ENCODE peak calls at places on chromosome 15, in eight cellular contexts. X, N, U, P, I, B, Y and C are unnamed samples.
A peak's percentile ranks its signal among the peaks of the same experiment; 100 is the strongest.

GRCh38 chr15:70172124-70172523 is 74.4 kb upstream of the TLE3 start:
- DNase-seq in Y (no peak), N (no peak), B (no peak), X (no peak), I (no peak), U (no peak), P (no peak), C (no peak)

GRCh38 chr15:48617619-48618018 is 27.9 kb downstream of the FBN1 start:
- DNase-seq in U (peak; percentile 52), I (no peak), X (no peak), P (no peak), Y (no peak), B (no peak), N (no peak), C (no peak)

GRCh38 chr15:40444741-40445140 is 4.0 kb downstream of the BAHD1 start:
- DNase-seq in N (no peak), B (no peak), U (no peak), I (no peak), Y (no peak), X (no peak), P (no peak), C (no peak)

GRCh38 chr15:51379390-51379789 is 37.9 kb downstream of the GLDN start:
- DNase-seq in N (no peak), Y (no peak), I (no peak), B (no peak), P (no peak), U (no peak), X (no peak), C (no peak)

GRCh38 chr15:29883126-29883525 is 60.9 kb upstream of the TJP1 start:
- DNase-seq in P (no peak), N (no peak), I (no peak), X (no peak), U (no peak), B (no peak), Y (no peak), C (no peak)

GRCh38 chr15:97319316-97319715 is 641.2 kb upstream of the ARRDC4 start:
- DNase-seq in X (no peak), I (no peak), P (no peak), B (no peak), N (no peak), U (no peak), Y (no peak), C (no peak)

GRCh38 chr15:73732911-73733310 is 20.2 kb downstream of the INSYN1 start:
- DNase-seq in X (no peak), B (no peak), N (no peak), U (no peak), Y (no peak), P (no peak), I (no peak), C (no peak)

GRCh38 chr15:51869074-51869425 is 39.6 kb downstream of the TMOD3 start:
- DNase-seq in U (no peak), I (no peak), P (peak; percentile 36), Y (no peak), X (peak; percentile 95), B (no peak), N (no peak), C (peak; percentile 82)

GRCh38 chr15:29726553-29726952 is 95.7 kb downstream of the TJP1 start:
- DNase-seq in B (no peak), Y (no peak), N (no peak), X (no peak), U (no peak), P (no peak), I (no peak), C (no peak)

GRCh38 chr15:93052090-93052892 is 36.7 kb downstream of the RGMA start:
- DNase-seq in Y (no peak), N (no peak), B (no peak), X (peak; percentile 48), I (no peak), U (no peak), P (no peak), C (peak; percentile 21)

DNA sequence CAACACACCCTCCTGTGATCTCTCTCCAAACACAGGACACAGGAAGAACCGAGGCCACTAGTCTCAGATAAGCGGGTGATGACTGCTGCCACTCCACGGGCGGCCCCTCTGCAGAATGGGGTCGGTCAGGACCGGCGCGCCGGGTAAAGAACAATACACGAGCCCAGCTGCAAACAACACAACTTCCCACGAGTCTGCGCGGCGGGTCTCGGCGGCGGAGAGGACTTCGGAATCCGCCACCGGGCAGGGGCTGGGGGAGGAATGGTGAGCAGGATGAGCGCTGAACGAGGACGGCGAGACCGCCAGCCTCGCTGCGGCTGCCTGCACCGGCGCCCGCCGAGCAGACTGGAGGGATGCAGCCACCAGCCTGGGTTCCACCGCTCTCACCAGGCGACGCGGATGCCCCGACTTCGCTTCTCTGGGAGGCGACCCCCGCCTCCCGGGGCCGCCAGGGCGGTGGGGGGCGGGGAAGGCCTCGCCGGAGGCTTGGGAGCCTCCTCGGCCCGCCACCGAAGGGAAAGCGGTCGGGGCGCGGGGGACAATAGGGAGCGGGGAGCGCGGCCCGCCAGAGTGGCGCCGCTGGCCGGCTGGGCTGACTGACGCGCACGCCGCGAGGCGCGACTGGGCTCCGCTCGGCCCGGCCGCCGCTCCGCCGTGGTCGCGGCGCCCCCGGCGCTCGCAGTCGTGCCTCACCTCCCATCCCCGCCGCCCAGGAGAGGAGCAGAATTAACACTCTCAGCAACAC is 548 bp downstream of the ADAM10 start:
- DNase-seq in N (no peak), X (peak; percentile 52), I (no peak), P (peak; percentile 39), Y (no peak), U (peak; percentile 48), B (peak; percentile 37), C (peak; percentile 75)
- TF ChIP-seq POLR2A in N (peak; percentile 13), X (no peak), I (no peak), P (peak; percentile 30), Y (no peak), U (peak; percentile 11), B (no peak), C (no peak)

GRCh38 chr15:34101366-34102174 is at the start of the genes EMC7 and PGBD4:
- DNase-seq in X (peak; percentile 100), N (peak; percentile 97), I (peak; percentile 98), P (peak; percentile 98), B (peak; percentile 71), U (peak; percentile 98), Y (peak; percentile 89), C (peak; percentile 99)

GRCh38 chr15:34099914-34100313 is 1.7 kb downstream of the EMC7 start:
- DNase-seq in B (no peak), N (no peak), U (no peak), Y (no peak), I (no peak), X (no peak), P (no peak), C (no peak)

GRCh38 chr15:34107315-34107714 is 5.4 kb downstream of the PGBD4 start:
- DNase-seq in U (no peak), X (no peak), P (no peak), Y (no peak), I (no peak), N (no peak), B (no peak), C (no peak)

GRCh38 chr15:34106423-34106822 is 4.5 kb downstream of the PGBD4 start:
- DNase-seq in U (no peak), X (no peak), B (no peak), Y (no peak), N (no peak), I (no peak), P (no peak), C (no peak)

DNA sequence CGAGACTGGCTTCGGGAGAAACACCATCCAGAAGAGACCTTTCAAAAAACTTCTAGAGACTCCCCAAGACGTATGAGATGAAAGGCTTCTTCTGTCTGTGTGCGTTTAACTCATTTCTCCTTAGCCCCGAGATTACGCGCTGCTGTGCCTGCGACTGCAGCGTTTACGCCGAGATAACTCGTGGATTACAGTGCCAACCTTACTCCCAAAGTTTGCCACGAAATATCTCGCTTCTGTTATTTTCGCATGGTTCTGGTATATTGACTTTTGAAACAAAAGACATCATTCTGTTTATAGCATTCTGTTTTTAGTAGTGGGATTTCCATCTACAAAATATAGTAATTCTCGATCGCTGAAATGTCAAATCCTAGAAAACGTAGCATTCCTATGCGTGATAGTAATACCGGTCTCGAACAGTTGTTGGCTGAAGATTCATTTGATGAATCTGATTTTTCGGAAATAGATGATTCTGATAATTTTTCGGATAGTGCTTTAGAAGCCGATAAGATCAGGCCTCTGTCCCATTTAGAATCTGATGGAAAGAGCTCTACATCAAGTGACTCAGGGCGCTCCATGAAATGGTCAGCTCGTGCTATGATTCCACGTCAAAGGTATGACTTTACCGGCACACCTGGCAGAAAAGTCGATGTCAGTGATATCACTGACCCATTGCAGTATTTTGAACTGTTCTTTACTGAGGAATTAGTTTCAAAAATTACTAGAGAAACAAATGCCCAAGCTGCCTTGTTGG is 467 bp downstream of the PGBD4 start:
- DNase-seq in N (no peak), P (no peak), I (no peak), U (no peak), B (no peak), Y (no peak), X (no peak), C (no peak)
- TF ChIP-seq POLR2A in N (no peak), P (no peak), I (no peak), U (no peak), B (no peak), Y (no peak), X (no peak), C (peak; percentile 40)

DNA sequence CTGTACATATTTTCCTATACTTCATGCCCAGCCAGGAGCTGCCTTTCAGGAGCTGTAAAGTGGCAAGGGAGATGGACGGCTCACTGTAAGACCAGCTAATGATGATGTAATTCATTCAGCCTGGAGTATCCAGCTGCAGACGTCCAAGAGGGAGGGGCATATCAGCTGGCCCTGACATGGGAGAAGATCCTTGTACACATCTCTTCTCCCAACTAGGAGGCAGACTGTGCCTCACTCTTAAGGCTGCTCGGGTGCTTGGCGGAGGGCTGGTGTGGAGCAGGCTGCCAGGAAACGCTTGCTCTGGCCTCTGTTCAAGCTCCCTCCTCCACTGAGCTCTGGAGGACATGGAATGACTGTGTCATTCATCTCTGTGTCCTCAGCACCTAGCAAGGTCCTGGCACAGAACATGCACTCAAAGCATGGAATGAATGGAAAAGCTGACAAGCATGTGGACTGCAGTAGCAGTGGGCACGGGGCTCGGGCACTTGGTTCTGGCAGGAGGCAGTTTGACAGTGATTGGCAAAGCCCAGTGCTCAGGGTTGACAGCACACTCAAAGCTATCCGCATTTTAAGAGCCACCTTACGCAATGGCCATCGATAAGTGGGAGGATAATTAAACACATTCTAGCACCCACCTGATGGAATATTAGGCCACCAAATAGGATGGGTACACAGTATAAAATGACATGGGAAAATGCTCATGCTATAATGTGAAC is 72.4 kb downstream of the TBC1D2B start:
- DNase-seq in X (peak; percentile 51), P (no peak), Y (no peak), B (no peak), N (no peak), I (peak; percentile 38), U (peak; percentile 85), C (no peak)
- TF ChIP-seq POLR2A in X (no peak), P (no peak), Y (no peak), B (no peak), N (no peak), I (no peak), U (no peak), C (no peak)

DNA sequence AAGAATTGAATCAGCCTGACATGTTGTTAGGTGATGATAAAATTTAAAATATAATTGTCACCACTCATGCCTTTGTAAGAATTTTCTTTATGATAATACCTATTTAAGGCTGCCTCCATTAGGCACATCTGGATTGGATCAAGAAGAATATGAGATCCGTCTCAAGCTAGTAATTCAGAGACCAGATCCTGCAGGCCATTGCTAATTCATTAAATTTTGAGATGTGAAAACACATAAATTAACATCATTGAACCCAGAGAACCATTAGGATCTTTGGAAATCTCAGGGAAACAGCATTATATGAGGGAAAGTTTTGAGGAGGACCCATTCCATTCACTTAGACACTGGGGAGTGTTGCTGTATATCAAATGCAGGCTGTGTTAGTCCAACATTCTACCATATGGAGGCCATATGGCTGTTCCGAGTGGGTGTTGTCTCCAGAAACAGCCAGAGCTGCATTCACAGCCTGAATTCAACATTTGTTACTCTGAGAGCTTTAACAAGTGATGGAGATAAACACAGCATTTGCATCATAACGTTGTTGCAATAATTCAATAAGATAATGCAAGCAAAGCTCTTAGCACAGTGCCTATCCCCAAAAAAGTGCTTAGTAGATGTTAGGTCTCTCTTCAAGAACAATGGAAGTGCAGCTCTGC is 67.4 kb downstream of the DTWD1 start:
- DNase-seq in I (no peak), N (no peak), U (no peak), X (no peak), B (no peak), P (no peak), Y (no peak), C (no peak)
- TF ChIP-seq POLR2A in I (no peak), N (no peak), U (no peak), X (no peak), B (no peak), P (no peak), Y (no peak), C (no peak)